ENCODE peak calls at places on chromosomes 3 and 15, in four cellular contexts. I is left lung, T is mesenchymal stem cell, Q is GM23248. N is an unnamed sample.

GRCh38 chr3:69665026-69665739 is 74.1 kb upstream of the MITF start:
- DNase-seq in I (no peak), T (peak; percentile 39), Q (peak; percentile 49), N (no peak)

GRCh38 chr3:193129607-193130006 is 111.4 kb upstream of the PLAAT1 start:
- DNase-seq in I (no peak), T (no peak), Q (no peak), N (no peak)

GRCh38 chr3:53030864-53031445 is 14.9 kb downstream of the SFMBT1 start:
- DNase-seq in I (no peak), T (no peak), Q (no peak), N (no peak)

GRCh38 chr3:126354776-126355175 is 2.4 kb downstream of the KLF15 start:
- DNase-seq in I (peak; percentile 60), T (no peak), Q (no peak), N (peak; percentile 43)

GRCh38 chr15:33277689-33278088 is 33.1 kb upstream of the RYR3 start:
- DNase-seq in I (no peak), T (no peak), Q (no peak), N (no peak)

GRCh38 chr15:39426552-39427532 is 154.0 kb upstream of the THBS1 start:
- DNase-seq in I (peak; percentile 89), T (peak; percentile 52), Q (peak; percentile 80), N (peak; percentile 77)

GRCh38 chr3:185852562-185853135 is 27.8 kb upstream of the IGF2BP2 start:
- DNase-seq in I (no peak), T (no peak), Q (peak; percentile 31), N (no peak)

GRCh38 chr3:9279959-9280358 is 30.5 kb upstream of the SRGAP3 start:
- DNase-seq in I (no peak), T (peak; percentile 42), Q (peak; percentile 66), N (no peak)

GRCh38 chr3:33089515-33089914 is 7.4 kb downstream of the GLB1 start:
- DNase-seq in I (no peak), T (no peak), Q (no peak), N (no peak)

GRCh38 chr15:52422001-52422400 is 106.7 kb downstream of the MYO5A start:
- DNase-seq in I (no peak), T (no peak), Q (no peak), N (no peak)

GRCh38 chr15:52423852-52424251 is 104.8 kb downstream of the MYO5A start:
- DNase-seq in I (no peak), T (no peak), Q (no peak), N (no peak)

GRCh38 chr15:52427804-52428203 is 100.9 kb downstream of the MYO5A start:
- DNase-seq in I (no peak), T (peak; percentile 54), Q (peak; percentile 68), N (peak; percentile 55)

GRCh38 chr15:52428297-52428696 is 100.4 kb downstream of the MYO5A start:
- DNase-seq in I (no peak), T (no peak), Q (no peak), N (no peak)

DNA sequence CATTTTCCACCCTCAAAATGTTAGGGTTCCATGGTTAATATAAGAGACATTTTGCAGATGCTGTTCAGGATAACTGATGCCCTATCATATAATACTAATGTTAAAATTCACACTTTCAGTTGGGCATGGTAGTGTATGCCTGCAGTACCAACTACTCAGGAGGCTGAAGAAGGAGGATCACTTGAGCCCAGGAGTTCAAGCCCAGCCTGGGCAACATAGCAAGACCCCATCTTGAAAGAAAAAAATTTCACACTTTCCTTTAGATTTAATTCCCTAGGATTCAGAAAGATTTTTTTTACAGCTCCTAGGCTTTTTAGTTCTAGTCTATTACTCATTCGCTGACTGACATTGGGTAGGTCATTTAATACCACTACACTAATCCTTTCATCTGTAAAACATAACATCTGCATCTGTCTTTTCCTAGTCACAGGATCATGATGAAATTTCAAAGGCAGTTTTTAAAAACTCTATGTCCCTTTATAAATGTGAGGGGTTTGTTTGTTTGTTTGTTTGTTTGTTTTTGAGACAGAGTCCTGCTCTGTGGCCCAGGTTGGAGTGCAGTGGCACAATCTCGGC is 103.7 kb downstream of the MYO5A start:
- DNase-seq in I (no peak), T (no peak), Q (no peak), N (no peak)
- H3K4me3 ChIP-seq in I (no peak overlapping the region), T (no peak overlapping the region), Q (no peak overlapping the region), N (no peak overlapping the region)

GRCh38 chr15:51274956-51275355 is 63.4 kb downstream of the CYP19A1 start:
- DNase-seq in I (no peak), T (no peak), Q (no peak), N (no peak)
- H3K27me3 ChIP-seq in I (peaks cover 4% of the 10 kb centered on the region), T (peaks cover 12% of the 10 kb centered on the region), Q (peaks cover 6% of the 10 kb centered on the region), N (no peaks in the 10 kb centered on the region)

DNA sequence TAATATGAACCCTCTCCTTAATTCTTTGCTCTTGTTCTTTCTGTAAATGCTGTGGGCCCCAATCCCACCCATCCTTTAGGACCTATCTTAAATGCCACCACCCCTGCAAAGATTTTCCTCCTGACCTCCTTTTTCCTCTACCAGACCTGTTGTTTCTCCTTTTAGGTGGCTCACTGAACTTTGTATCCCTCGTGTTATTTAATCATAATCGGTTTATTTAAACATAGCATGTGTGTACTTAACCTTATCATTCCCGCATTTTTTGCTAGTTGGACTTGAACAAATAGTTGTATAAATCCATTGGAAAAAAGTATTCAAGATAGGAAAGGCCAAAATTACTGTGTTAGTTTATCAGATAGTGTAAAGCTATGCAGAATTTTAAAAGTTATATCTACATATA is 988 bp upstream of the NFKBIZ start:
- DNase-seq in I (no peak), T (peak; percentile 4), Q (no peak), N (no peak)
- H3K4me3 ChIP-seq in I (peak overlapping the region; percentile 94), T (peak overlapping the region; percentile 72), Q (peak overlapping the region; percentile 93), N (no peak overlapping the region)

DNA sequence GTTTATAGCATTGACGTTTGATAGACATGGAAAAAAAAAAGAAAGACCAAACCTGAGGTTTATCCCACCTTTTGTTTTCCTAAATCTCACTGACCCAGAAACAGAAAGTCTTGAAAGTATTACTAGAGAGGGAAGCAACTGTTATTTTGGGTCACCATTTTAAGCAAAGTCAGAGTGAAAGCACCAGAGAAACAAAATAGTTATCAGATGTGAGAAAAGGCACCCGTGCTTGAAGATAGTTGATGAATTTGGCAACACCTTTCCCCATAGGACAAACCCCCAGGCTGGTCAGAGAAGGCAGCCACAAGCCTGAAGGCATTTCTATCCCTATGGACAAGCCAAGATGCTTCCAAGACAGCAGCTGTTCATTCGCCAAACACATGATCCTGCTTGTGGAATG is 171.0 kb downstream of the ERC2 start:
- DNase-seq in I (no peak), T (no peak), Q (no peak), N (no peak)
- H3K27me3 ChIP-seq in I (no peaks in the 10 kb centered on the region), T (peaks cover 7% of the 10 kb centered on the region), Q (no peaks in the 10 kb centered on the region), N (no peaks in the 10 kb centered on the region)